ENCODE peak calls at places on chromosomes 1 and 21, in ten cellular contexts. One of them, this sample, is unnamed.

GRCh38 chr21:17523007-17523451 is 10.2 kb downstream of the CXADR start:
- DNase-seq in MCF 10A: peak
- DNase-seq in WTC11: no peak
- DNase-seq in brain microvascular endothelial cell: no peak
- DNase-seq in mesendoderm: peak
- DNase-seq in lung microvascular endothelial cell: peak
- DNase-seq in Calu3: no peak
- DNase-seq in islet precursor cell: no peak
- DNase-seq in CD4-positive, alpha-beta memory T cell: no peak
- DNase-seq in tibial artery: no peak
- DNase-seq in this sample: no peak

GRCh38 chr21:38244885-38245869 is 11.6 kb upstream of the KCNJ15 start:
- DNase-seq in brain microvascular endothelial cell: peak
- DNase-seq in islet precursor cell: peak
- DNase-seq in Calu3: peak
- DNase-seq in lung microvascular endothelial cell: no peak
- DNase-seq in CD4-positive, alpha-beta memory T cell: peak
- DNase-seq in tibial artery: no peak
- DNase-seq in MCF 10A: peak
- DNase-seq in mesendoderm: no peak
- DNase-seq in WTC11: no peak
- DNase-seq in this sample: no peak

GRCh38 chr1:14944471-14944981 is 209.0 kb upstream of the TMEM51 start:
- DNase-seq in Calu3: no peak
- DNase-seq in CD4-positive, alpha-beta memory T cell: no peak
- DNase-seq in tibial artery: no peak
- DNase-seq in WTC11: no peak
- DNase-seq in lung microvascular endothelial cell: no peak
- DNase-seq in brain microvascular endothelial cell: no peak
- DNase-seq in mesendoderm: no peak
- DNase-seq in islet precursor cell: no peak
- DNase-seq in MCF 10A: no peak
- DNase-seq in this sample: no peak

GRCh38 chr1:196590959-196591358 is 17.3 kb downstream of the KCNT2 start:
- DNase-seq in lung microvascular endothelial cell: no peak
- DNase-seq in Calu3: no peak
- DNase-seq in MCF 10A: no peak
- DNase-seq in WTC11: no peak
- DNase-seq in mesendoderm: no peak
- DNase-seq in islet precursor cell: no peak
- DNase-seq in CD4-positive, alpha-beta memory T cell: no peak
- DNase-seq in brain microvascular endothelial cell: no peak
- DNase-seq in tibial artery: no peak
- DNase-seq in this sample: no peak

GRCh38 chr1:3472906-3473305 is 18.4 kb downstream of the ARHGEF16 start:
- DNase-seq in tibial artery: no peak
- DNase-seq in brain microvascular endothelial cell: no peak
- DNase-seq in lung microvascular endothelial cell: no peak
- DNase-seq in MCF 10A: no peak
- DNase-seq in WTC11: no peak
- DNase-seq in mesendoderm: no peak
- DNase-seq in Calu3: no peak
- DNase-seq in CD4-positive, alpha-beta memory T cell: no peak
- DNase-seq in islet precursor cell: no peak
- DNase-seq in this sample: no peak

GRCh38 chr1:229990326-229990725 is 76.7 kb upstream of the GALNT2 start:
- DNase-seq in MCF 10A: no peak
- DNase-seq in tibial artery: no peak
- DNase-seq in CD4-positive, alpha-beta memory T cell: no peak
- DNase-seq in brain microvascular endothelial cell: no peak
- DNase-seq in mesendoderm: no peak
- DNase-seq in islet precursor cell: no peak
- DNase-seq in Calu3: no peak
- DNase-seq in WTC11: no peak
- DNase-seq in lung microvascular endothelial cell: no peak
- DNase-seq in this sample: no peak

GRCh38 chr1:14804626-14805025 is 206.1 kb downstream of the KAZN start:
- DNase-seq in MCF 10A: peak
- DNase-seq in tibial artery: no peak
- DNase-seq in lung microvascular endothelial cell: no peak
- DNase-seq in brain microvascular endothelial cell: no peak
- DNase-seq in Calu3: peak
- DNase-seq in islet precursor cell: no peak
- DNase-seq in mesendoderm: peak
- DNase-seq in WTC11: peak
- DNase-seq in CD4-positive, alpha-beta memory T cell: no peak
- DNase-seq in this sample: peak

GRCh38 chr1:117061986-117062415 is 1.9 kb downstream of the TTF2 start:
- DNase-seq in tibial artery: no peak
- DNase-seq in MCF 10A: peak
- DNase-seq in lung microvascular endothelial cell: no peak
- DNase-seq in brain microvascular endothelial cell: peak
- DNase-seq in mesendoderm: no peak
- DNase-seq in CD4-positive, alpha-beta memory T cell: peak
- DNase-seq in Calu3: no peak
- DNase-seq in WTC11: no peak
- DNase-seq in islet precursor cell: no peak
- DNase-seq in this sample: no peak

GRCh38 chr1:224116131-224116530 is 2.2 kb downstream of the FBXO28 start:
- DNase-seq in CD4-positive, alpha-beta memory T cell: no peak
- DNase-seq in tibial artery: no peak
- DNase-seq in mesendoderm: peak
- DNase-seq in MCF 10A: peak
- DNase-seq in lung microvascular endothelial cell: peak
- DNase-seq in WTC11: no peak
- DNase-seq in brain microvascular endothelial cell: no peak
- DNase-seq in islet precursor cell: no peak
- DNase-seq in Calu3: no peak
- DNase-seq in this sample: no peak

GRCh38 chr1:88768816-88769215 is 84.7 kb downstream of the PKN2 start:
- DNase-seq in lung microvascular endothelial cell: no peak
- DNase-seq in tibial artery: no peak
- DNase-seq in brain microvascular endothelial cell: no peak
- DNase-seq in mesendoderm: no peak
- DNase-seq in CD4-positive, alpha-beta memory T cell: no peak
- DNase-seq in WTC11: no peak
- DNase-seq in islet precursor cell: no peak
- DNase-seq in Calu3: peak
- DNase-seq in MCF 10A: no peak
- DNase-seq in this sample: no peak

GRCh38 chr1:24293392-24294227 is 25.5 kb upstream of the GRHL3 start:
- DNase-seq in mesendoderm: no peak
- DNase-seq in brain microvascular endothelial cell: no peak
- DNase-seq in WTC11: no peak
- DNase-seq in MCF 10A: no peak
- DNase-seq in Calu3: no peak
- DNase-seq in islet precursor cell: no peak
- DNase-seq in lung microvascular endothelial cell: no peak
- DNase-seq in tibial artery: no peak
- DNase-seq in CD4-positive, alpha-beta memory T cell: no peak
- DNase-seq in this sample: no peak

GRCh38 chr1:24027838-24028468 is 47.8 kb upstream of the SRSF10 start:
- DNase-seq in CD4-positive, alpha-beta memory T cell: no peak
- DNase-seq in mesendoderm: no peak
- DNase-seq in brain microvascular endothelial cell: peak
- DNase-seq in MCF 10A: peak
- DNase-seq in Calu3: no peak
- DNase-seq in islet precursor cell: no peak
- DNase-seq in lung microvascular endothelial cell: peak
- DNase-seq in WTC11: no peak
- DNase-seq in tibial artery: no peak
- DNase-seq in this sample: no peak

GRCh38 chr1:19003371-19004290 is 47.2 kb upstream of the IFFO2 start:
- DNase-seq in islet precursor cell: no peak
- DNase-seq in lung microvascular endothelial cell: no peak
- DNase-seq in Calu3: no peak
- DNase-seq in MCF 10A: peak
- DNase-seq in brain microvascular endothelial cell: peak
- DNase-seq in mesendoderm: no peak
- DNase-seq in tibial artery: no peak
- DNase-seq in WTC11: no peak
- DNase-seq in CD4-positive, alpha-beta memory T cell: no peak
- DNase-seq in this sample: no peak

GRCh38 chr1:234589064-234589765 is 20.8 kb downstream of the IRF2BP2 start:
- DNase-seq in tibial artery: no peak
- DNase-seq in islet precursor cell: no peak
- DNase-seq in Calu3: no peak
- DNase-seq in MCF 10A: peak
- DNase-seq in WTC11: no peak
- DNase-seq in lung microvascular endothelial cell: no peak
- DNase-seq in mesendoderm: no peak
- DNase-seq in CD4-positive, alpha-beta memory T cell: no peak
- DNase-seq in brain microvascular endothelial cell: no peak
- DNase-seq in this sample: no peak